ENCODE peak calls at places on chromosome 22, in ten cellular contexts. J is A549; Z is OCI-LY7; X is mesendoderm; M is ovary; W is upper lobe of right lung; Q is CD8-positive, alpha-beta memory T cell; B is colonic mucosa; A is right cardiac atrium; F is heart right ventricle. Y is an unnamed sample.

GRCh38 chr22:30497466-30498150 is 7.9 kb downstream of the SEC14L4 start:
- DNase-seq in J (no peak), Z (no peak), X (no peak), M (no peak), W (no peak), Q (no peak), B (no peak), A (no peak), F (no peak), Y (no peak)

GRCh38 chr22:38681784-38682335 is at the start of gene TOMM22:
- DNase-seq in J (peak; percentile 87), Z (peak; percentile 90), X (peak; percentile 92), M (peak; percentile 87), W (peak; percentile 95), Q (peak; percentile 87), B (peak; percentile 91), A (peak; percentile 95), F (peak; percentile 90), Y (peak; percentile 70)

GRCh38 chr22:42500164-42500835 is 19.3 kb downstream of the RRP7A start:
- DNase-seq in J (peak; percentile 85), Z (peak; percentile 90), X (peak; percentile 91), M (peak; percentile 95), W (peak; percentile 93), Q (peak; percentile 84), B (peak; percentile 91), A (peak; percentile 96), F (peak; percentile 91), Y (peak; percentile 82)

GRCh38 chr22:32518351-32518750 is 43.7 kb downstream of the FBXO7 start:
- DNase-seq in J (no peak), Z (no peak), X (no peak), M (no peak), W (no peak), Q (no peak), B (no peak), A (no peak), F (no peak), Y (no peak)

GRCh38 chr22:32815943-32816342 is 14.4 kb downstream of the TIMP3 start:
- DNase-seq in J (no peak), Z (no peak), X (no peak), M (no peak), W (no peak), Q (no peak), B (no peak), A (peak; percentile 80), F (peak; percentile 62), Y (no peak)

GRCh38 chr22:31393890-31394289 is 5.5 kb upstream of the DRG1 start:
- DNase-seq in J (no peak), Z (peak; percentile 14), X (no peak), M (no peak), W (no peak), Q (no peak), B (no peak), A (no peak), F (no peak), Y (no peak)

GRCh38 chr22:41524809-41525449 is 19.3 kb downstream of the POLR3H start:
- DNase-seq in J (no peak), Z (no peak), X (peak; percentile 47), M (peak; percentile 63), W (no peak), Q (peak; percentile 76), B (peak; percentile 38), A (peak; percentile 70), F (no peak), Y (no peak)

GRCh38 chr22:30575859-30576258 is 1.4 kb upstream of the GAL3ST1 start:
- DNase-seq in J (no peak), Z (no peak), X (no peak), M (no peak), W (no peak), Q (no peak), B (peak; percentile 40), A (peak; percentile 65), F (no peak), Y (no peak)

GRCh38 chr22:17339095-17339693 is 30.1 kb upstream of the CECR2 start:
- DNase-seq in J (no peak), Z (no peak), X (peak; percentile 47), M (no peak), W (no peak), Q (no peak), B (no peak), A (no peak), F (no peak), Y (no peak)

GRCh38 chr22:26464312-26464711 is 19.3 kb downstream of the HPS4 start:
- DNase-seq in J (no peak), Z (no peak), X (peak; percentile 57), M (no peak), W (no peak), Q (no peak), B (no peak), A (no peak), F (no peak), Y (no peak)

DNA sequence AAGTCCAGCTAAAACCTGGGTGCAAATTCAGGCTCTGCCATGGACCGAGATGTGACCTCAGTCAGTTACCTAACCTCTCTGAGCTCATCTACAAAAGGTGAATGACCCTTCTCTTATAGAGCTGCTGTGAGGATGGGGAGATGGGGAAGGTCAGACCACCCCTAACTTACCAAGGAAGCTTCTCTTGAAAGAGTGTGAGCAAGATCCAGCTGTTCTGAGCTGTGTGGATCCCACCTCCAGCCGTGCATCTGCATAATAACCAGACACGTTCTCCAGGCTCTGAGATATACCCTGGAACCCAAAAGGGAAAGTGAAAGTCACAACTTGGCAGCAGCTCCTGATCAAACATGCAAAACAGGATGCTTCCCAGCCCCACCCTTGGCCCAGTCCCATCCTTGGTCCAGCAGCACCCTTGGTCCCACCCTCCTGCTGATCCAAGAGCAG is at the start of gene APOL3:
- DNase-seq in J (no peak), Z (peak; percentile 53), X (no peak), M (peak; percentile 67), W (peak; percentile 78), Q (peak; percentile 74), B (peak; percentile 82), A (peak; percentile 90), F (peak; percentile 79), Y (peak; percentile 36)
- H3K27ac ChIP-seq in J (no peak within 1 kb of the TSS), Z (peak within 1 kb of the TSS; percentile 55), X (peak within 1 kb of the TSS; percentile 86), M (no peak within 1 kb of the TSS), W (peak within 1 kb of the TSS; percentile 91), Q (peak within 1 kb of the TSS; percentile 84), B (peak within 1 kb of the TSS; percentile 79), A (peak within 1 kb of the TSS; percentile 93), F (peak within 1 kb of the TSS; percentile 95), Y (peak within 1 kb of the TSS; percentile 94)

GRCh38 chr22:27796829-27797792 is 4.4 kb downstream of the MN1 start:
- DNase-seq in J (no peak), Z (no peak), X (no peak), M (no peak), W (no peak), Q (no peak), B (no peak), A (peak; percentile 69), F (no peak), Y (no peak)
- H3K4me3 ChIP-seq in J (no peak overlapping the region), Z (no peak overlapping the region), X (no peak overlapping the region), M (no peak overlapping the region), W (no peak overlapping the region), Q (no peak overlapping the region), B (no peak overlapping the region), A (peak overlapping the region; percentile 2), F (peak overlapping the region; percentile 72), Y (no peak overlapping the region)

GRCh38 chr22:20319745-20320658 is at the start of gene DGCR6L:
- DNase-seq in J (peak; percentile 78), Z (peak; percentile 97), X (peak; percentile 97), M (peak; percentile 96), W (peak; percentile 99), Q (peak; percentile 97), B (peak; percentile 98), A (peak; percentile 99), F (peak; percentile 98), Y (peak; percentile 92)
- H3K4me1 ChIP-seq in J (peaks cover 14% of the 10 kb centered on the region), Z (peaks cover 21% of the 10 kb centered on the region), X (no peaks in the 10 kb centered on the region), M (peaks cover 10% of the 10 kb centered on the region), W (peaks cover 21% of the 10 kb centered on the region), Q (peaks cover 54% of the 10 kb centered on the region), B (peaks cover 5% of the 10 kb centered on the region), A (no peaks in the 10 kb centered on the region), F (peaks cover 43% of the 10 kb centered on the region), Y (peaks cover 29% of the 10 kb centered on the region)

GRCh38 chr22:24865508-24865907 is 59.5 kb downstream of the SGSM1 start:
- DNase-seq in J (no peak), Z (no peak), X (no peak), M (no peak), W (no peak), Q (no peak), B (peak; percentile 62), A (no peak), F (no peak), Y (no peak)

GRCh38 chr22:24867327-24868022 is 61.5 kb downstream of the SGSM1 start:
- DNase-seq in J (no peak), Z (no peak), X (no peak), M (no peak), W (no peak), Q (no peak), B (no peak), A (no peak), F (no peak), Y (no peak)

GRCh38 chr22:24871611-24872205 is 65.7 kb downstream of the SGSM1 start:
- DNase-seq in J (no peak), Z (no peak), X (no peak), M (no peak), W (no peak), Q (no peak), B (no peak), A (no peak), F (no peak), Y (no peak)

GRCh38 chr22:24868979-24869378 is 63.0 kb downstream of the SGSM1 start:
- DNase-seq in J (no peak), Z (no peak), X (no peak), M (no peak), W (no peak), Q (no peak), B (no peak), A (no peak), F (no peak), Y (no peak)
- H3K27ac ChIP-seq in J (no peak overlapping the region), Z (no peak overlapping the region), X (no peak overlapping the region), M (no peak overlapping the region), W (no peak overlapping the region), Q (no peak overlapping the region), B (no peak overlapping the region), A (no peak overlapping the region), F (no peak overlapping the region), Y (no peak overlapping the region)

GRCh38 chr22:50482107-50483074 is 1.0 kb downstream of the ADM2 start:
- DNase-seq in J (no peak), Z (no peak), X (no peak), M (no peak), W (peak; percentile 64), Q (no peak), B (no peak), A (peak; percentile 63), F (no peak), Y (no peak)
- H3K4me3 ChIP-seq in J (peak overlapping the region; percentile 72), Z (peak overlapping the region; percentile 68), X (peak overlapping the region; percentile 4), M (no peak overlapping the region), W (peak overlapping the region; percentile 54), Q (peak overlapping the region; percentile 47), B (peak overlapping the region; percentile 52), A (no peak overlapping the region), F (peak overlapping the region; percentile 49), Y (peak overlapping the region; percentile 57)